ENCODE peak calls at places on chromosomes 3 and 15, in seven cellular contexts. One of them, this sample, is unnamed.

GRCh38 chr3:131883711-131884407 is 151.0 kb downstream of the CPNE4 start:
- DNase-seq in neuronal stem cell: no peak
- DNase-seq in heart right ventricle: no peak
- DNase-seq in esophagus muscularis mucosa: no peak
- DNase-seq in AG04450: no peak
- DNase-seq in CD8-positive, alpha-beta T cell: no peak
- DNase-seq in mucosa of gallbladder: no peak
- DNase-seq in this sample: no peak

GRCh38 chr15:35319354-35319753 is 226.6 kb downstream of the DPH6 start:
- DNase-seq in neuronal stem cell: no peak
- DNase-seq in heart right ventricle: no peak
- DNase-seq in esophagus muscularis mucosa: no peak
- DNase-seq in AG04450: no peak
- DNase-seq in CD8-positive, alpha-beta T cell: no peak
- DNase-seq in mucosa of gallbladder: no peak
- DNase-seq in this sample: no peak

GRCh38 chr3:42077785-42078184 is 13.4 kb upstream of the TRAK1 start:
- DNase-seq in neuronal stem cell: no peak
- DNase-seq in heart right ventricle: no peak
- DNase-seq in esophagus muscularis mucosa: no peak
- DNase-seq in AG04450: no peak
- DNase-seq in CD8-positive, alpha-beta T cell: no peak
- DNase-seq in mucosa of gallbladder: no peak
- DNase-seq in this sample: no peak

GRCh38 chr15:89472785-89473256 is 23.6 kb downstream of the RHCG start:
- DNase-seq in neuronal stem cell: peak; percentile 79
- DNase-seq in heart right ventricle: peak; percentile 17
- DNase-seq in esophagus muscularis mucosa: no peak
- DNase-seq in AG04450: peak; percentile 1
- DNase-seq in CD8-positive, alpha-beta T cell: no peak
- DNase-seq in mucosa of gallbladder: peak; percentile 37
- DNase-seq in this sample: peak; percentile 17

GRCh38 chr15:35470441-35470840 is 75.5 kb downstream of the DPH6 start:
- DNase-seq in neuronal stem cell: no peak
- DNase-seq in heart right ventricle: no peak
- DNase-seq in esophagus muscularis mucosa: no peak
- DNase-seq in AG04450: no peak
- DNase-seq in CD8-positive, alpha-beta T cell: no peak
- DNase-seq in mucosa of gallbladder: no peak
- DNase-seq in this sample: no peak

GRCh38 chr3:5086708-5087107 is 35.4 kb upstream of the ARL8B start:
- DNase-seq in neuronal stem cell: no peak
- DNase-seq in heart right ventricle: no peak
- DNase-seq in esophagus muscularis mucosa: no peak
- DNase-seq in AG04450: no peak
- DNase-seq in CD8-positive, alpha-beta T cell: no peak
- DNase-seq in mucosa of gallbladder: no peak
- DNase-seq in this sample: no peak

GRCh38 chr3:111598552-111598951 is 3.4 kb upstream of the ZBED2 start:
- DNase-seq in neuronal stem cell: no peak
- DNase-seq in heart right ventricle: no peak
- DNase-seq in esophagus muscularis mucosa: no peak
- DNase-seq in AG04450: no peak
- DNase-seq in CD8-positive, alpha-beta T cell: no peak
- DNase-seq in mucosa of gallbladder: no peak
- DNase-seq in this sample: no peak

GRCh38 chr15:70378126-70379031 is 280.7 kb upstream of the TLE3 start:
- DNase-seq in neuronal stem cell: no peak
- DNase-seq in heart right ventricle: no peak
- DNase-seq in esophagus muscularis mucosa: peak; percentile 78
- DNase-seq in AG04450: no peak
- DNase-seq in CD8-positive, alpha-beta T cell: no peak
- DNase-seq in mucosa of gallbladder: no peak
- DNase-seq in this sample: no peak

GRCh38 chr3:13162550-13163320 is 89.5 kb upstream of the IQSEC1 start:
- DNase-seq in neuronal stem cell: no peak
- DNase-seq in heart right ventricle: no peak
- DNase-seq in esophagus muscularis mucosa: no peak
- DNase-seq in AG04450: no peak
- DNase-seq in CD8-positive, alpha-beta T cell: no peak
- DNase-seq in mucosa of gallbladder: no peak
- DNase-seq in this sample: no peak

GRCh38 chr3:5037828-5038227 is 58.6 kb downstream of the BHLHE40 start:
- DNase-seq in neuronal stem cell: no peak
- DNase-seq in heart right ventricle: no peak
- DNase-seq in esophagus muscularis mucosa: no peak
- DNase-seq in AG04450: no peak
- DNase-seq in CD8-positive, alpha-beta T cell: no peak
- DNase-seq in mucosa of gallbladder: no peak
- DNase-seq in this sample: no peak

GRCh38 chr3:159637895-159638542 is 350.6 kb upstream of the IL12A start:
- DNase-seq in neuronal stem cell: no peak
- DNase-seq in heart right ventricle: no peak
- DNase-seq in esophagus muscularis mucosa: no peak
- DNase-seq in AG04450: peak; percentile 32
- DNase-seq in CD8-positive, alpha-beta T cell: no peak
- DNase-seq in mucosa of gallbladder: no peak
- DNase-seq in this sample: no peak

This sample was measured in NCI-H2227 treated with DMSO at 0.1 percent for 48 hours.